ENCODE peak calls at places on chromosomes 12 and 14, in nine cellular contexts. M is CD8-positive, alpha-beta memory T cell; V is fibroblast of pulmonary artery; Q is HL-60; L is psoas muscle; D is neuronal stem cell; W is gastrocnemius medialis; B is fibroblast of lung; H is pancreas. T is an unnamed sample.

GRCh38 chr12:46387697-46388096 is 15.1 kb upstream of the SLC38A2 start:
- DNase-seq in M (no peak), V (no peak), Q (no peak), L (no peak), D (no peak), W (no peak), B (no peak), H (no peak), T (peak)

GRCh38 chr12:121794532-121795028 is 1.1 kb upstream of the RHOF start:
- DNase-seq in M (peak), V (no peak), Q (no peak), L (peak), D (no peak), W (no peak), B (no peak), H (peak), T (no peak)

GRCh38 chr12:109902866-109903265 is 2.8 kb downstream of the TCHP start:
- DNase-seq in M (no peak), V (no peak), Q (no peak), L (no peak), D (no peak), W (no peak), B (no peak), H (no peak), T (no peak)

GRCh38 chr14:55316528-55316927 is 45.3 kb downstream of the FBXO34 start:
- DNase-seq in M (no peak), V (no peak), Q (no peak), L (no peak), D (no peak), W (no peak), B (no peak), H (no peak), T (no peak)

GRCh38 chr12:48800457-48800856 is 11.6 kb upstream of the ADCY6 start:
- DNase-seq in M (no peak), V (no peak), Q (no peak), L (no peak), D (no peak), W (no peak), B (no peak), H (no peak), T (no peak)

GRCh38 chr14:37594916-37595808 is at the start of the genes FOXA1 and TTC6:
- DNase-seq in M (no peak), V (no peak), Q (peak), L (no peak), D (peak), W (no peak), B (peak), H (peak), T (no peak)

GRCh38 chr12:7638064-7638763 is 27.5 kb downstream of the APOBEC1 start:
- DNase-seq in M (no peak), V (no peak), Q (no peak), L (no peak), D (peak), W (no peak), B (peak), H (no peak), T (no peak)

GRCh38 chr14:75418779-75419768 is 8.7 kb upstream of the JDP2 start:
- DNase-seq in M (no peak), V (no peak), Q (peak), L (no peak), D (peak), W (no peak), B (no peak), H (no peak), T (peak)

GRCh38 chr14:100443643-100444042 is 120.5 kb downstream of the SLC25A47 start:
- DNase-seq in M (no peak), V (no peak), Q (no peak), L (no peak), D (no peak), W (no peak), B (peak), H (no peak), T (no peak)

GRCh38 chr12:54439521-54440255 is 20.6 kb upstream of the ITGA5 start:
- DNase-seq in M (no peak), V (peak), Q (no peak), L (no peak), D (no peak), W (no peak), B (peak), H (no peak), T (peak)

GRCh38 chr12:6541371-6542165 is 7.3 kb downstream of the GAPDH start:
- DNase-seq in M (no peak), V (no peak), Q (no peak), L (peak), D (no peak), W (no peak), B (no peak), H (no peak), T (no peak)
- H3K4me3 ChIP-seq in M (no peak), V (no peak), Q (no peak), L (no peak), D (no peak), W (no peak), B (no peak), H (no peak), T (no peak)

GRCh38 chr12:75889214-75889613 is 142.4 kb downstream of the PHLDA1 start:
- DNase-seq in M (no peak), V (no peak), Q (no peak), L (no peak), D (no peak), W (no peak), B (no peak), H (no peak), T (no peak)
- H3K4me3 ChIP-seq in M (no peak), V (no peak), Q (no peak), L (no peak), D (peak), W (no peak), B (no peak), H (no peak), T (no peak)

GRCh38 chr14:22819191-22819988 is 4.2 kb upstream of the SLC7A7 start:
- DNase-seq in M (no peak), V (peak), Q (no peak), L (no peak), D (no peak), W (no peak), B (peak), H (peak), T (no peak)
- H3K4me3 ChIP-seq in M (no peak), V (peak), Q (no peak), L (peak), D (no peak), W (peak), B (peak), H (peak), T (no peak)

DNA sequence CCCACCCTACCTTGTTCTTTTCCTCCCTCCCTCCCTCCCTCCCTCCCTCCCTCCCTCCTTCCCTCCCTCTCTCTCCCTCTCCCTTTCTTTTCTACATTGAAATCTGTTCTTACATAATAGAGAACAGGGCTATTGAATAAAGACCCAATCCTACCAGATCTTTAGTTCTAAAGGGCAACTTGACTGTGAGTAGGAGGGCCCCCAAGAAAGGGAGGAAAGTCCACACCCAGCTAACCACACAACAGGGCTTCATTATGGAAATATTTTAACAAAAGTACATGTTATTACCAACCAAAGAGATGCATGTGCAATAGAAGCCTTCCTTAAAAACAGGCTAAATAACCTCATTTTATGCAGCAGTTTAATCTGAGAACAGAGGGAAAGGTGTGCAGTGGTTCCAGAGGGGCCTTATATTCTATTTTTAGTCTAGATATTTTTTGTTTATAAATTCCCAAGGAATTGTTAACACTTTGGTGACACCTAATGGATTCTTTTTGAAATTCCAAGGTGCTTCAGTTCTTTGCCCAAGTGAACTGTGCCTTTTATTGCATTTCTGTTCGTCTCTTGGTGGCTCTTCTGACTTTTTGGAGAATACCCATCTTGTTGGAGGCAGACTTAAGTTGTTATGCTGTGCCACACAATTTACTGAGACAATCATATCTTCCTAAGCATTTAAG is 63.0 kb downstream of the GNS start:
- DNase-seq in M (no peak), V (peak), Q (no peak), L (no peak), D (peak), W (no peak), B (peak), H (no peak), T (no peak)
- H3K4me3 ChIP-seq in M (no peak), V (no peak), Q (no peak), L (no peak), D (no peak), W (no peak), B (no peak), H (no peak), T (no peak)

GRCh38 chr14:76954791-76955190 is 73.7 kb downstream of the IRF2BPL start:
- DNase-seq in M (no peak), V (no peak), Q (no peak), L (no peak), D (no peak), W (no peak), B (no peak), H (no peak), T (no peak)

GRCh38 chr14:76954371-76954770 is 74.1 kb downstream of the IRF2BPL start:
- DNase-seq in M (no peak), V (no peak), Q (no peak), L (no peak), D (no peak), W (no peak), B (no peak), H (no peak), T (no peak)

GRCh38 chr14:76957224-76957881 is 71.2 kb downstream of the IRF2BPL start:
- DNase-seq in M (peak), V (no peak), Q (no peak), L (no peak), D (no peak), W (no peak), B (no peak), H (no peak), T (no peak)

GRCh38 chr14:76956253-76957090 is 72.0 kb downstream of the IRF2BPL start:
- DNase-seq in M (peak), V (peak), Q (peak), L (peak), D (peak), W (peak), B (peak), H (peak), T (peak)

DNA sequence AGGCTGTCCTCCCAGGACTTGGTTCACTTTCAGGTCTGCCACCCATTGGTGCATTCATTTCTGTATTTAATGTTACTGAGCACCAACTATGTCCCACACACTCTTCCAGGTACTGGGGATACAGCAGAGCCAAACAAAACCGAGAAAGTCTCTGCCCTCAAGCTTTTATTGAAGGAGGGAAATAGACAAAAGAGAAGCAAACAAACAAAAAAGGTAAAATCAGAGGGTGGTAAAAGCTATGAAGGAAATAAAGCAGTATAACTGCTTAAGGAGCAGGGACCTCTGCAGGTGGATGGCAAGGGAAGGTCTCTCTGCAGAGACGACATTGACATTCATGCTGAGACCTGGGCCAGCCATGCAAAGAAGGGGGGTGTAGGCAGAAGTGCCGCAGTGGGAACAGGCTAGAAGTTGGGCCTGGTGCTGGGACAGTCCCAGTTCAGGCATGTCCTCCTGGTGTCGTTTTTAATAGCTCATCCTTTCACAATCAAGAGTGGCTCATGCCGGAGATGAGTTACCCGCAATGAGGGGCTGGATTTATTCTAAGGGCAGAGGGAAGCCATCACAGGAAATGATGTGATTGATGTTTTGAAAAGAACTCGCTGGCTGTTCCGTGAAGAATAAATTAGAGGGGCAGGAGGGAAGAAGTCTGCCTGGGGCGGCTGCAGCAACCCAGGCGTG is 72.8 kb downstream of the IRF2BPL start:
- DNase-seq in M (peak), V (peak), Q (peak), L (peak), D (no peak), W (peak), B (peak), H (no peak), T (peak)
- H3K4me3 ChIP-seq in M (peak), V (no peak), Q (peak), L (peak), D (peak), W (peak), B (no peak), H (peak), T (peak)

GRCh38 chr12:27299102-27299501 is 33.5 kb upstream of the BMAL2 start:
- DNase-seq in M (no peak), V (no peak), Q (no peak), L (no peak), D (no peak), W (no peak), B (no peak), H (no peak), T (no peak)

GRCh38 chr12:27296674-27297073 is 36.0 kb upstream of the BMAL2 start:
- DNase-seq in M (no peak), V (no peak), Q (no peak), L (no peak), D (no peak), W (no peak), B (no peak), H (no peak), T (no peak)

GRCh38 chr12:27300251-27300650 is 32.4 kb upstream of the BMAL2 start:
- DNase-seq in M (no peak), V (no peak), Q (no peak), L (no peak), D (no peak), W (no peak), B (no peak), H (no peak), T (no peak)

GRCh38 chr12:27293463-27293862 is 39.2 kb upstream of the BMAL2 start:
- DNase-seq in M (no peak), V (peak), Q (no peak), L (no peak), D (no peak), W (no peak), B (peak), H (peak), T (no peak)

GRCh38 chr12:27297576-27297975 is 35.1 kb upstream of the BMAL2 start:
- DNase-seq in M (no peak), V (peak), Q (no peak), L (no peak), D (no peak), W (no peak), B (no peak), H (no peak), T (no peak)
- H3K4me3 ChIP-seq in M (no peak), V (no peak), Q (no peak), L (no peak), D (no peak), W (no peak), B (no peak), H (no peak), T (no peak)

GRCh38 chr14:103137721-103138482 is 14.6 kb downstream of the TNFAIP2 start:
- DNase-seq in M (no peak), V (no peak), Q (no peak), L (no peak), D (no peak), W (no peak), B (no peak), H (no peak), T (no peak)

GRCh38 chr14:103135333-103136075 is 12.2 kb downstream of the TNFAIP2 start:
- DNase-seq in M (no peak), V (no peak), Q (no peak), L (no peak), D (no peak), W (no peak), B (no peak), H (peak), T (no peak)

GRCh38 chr14:103136076-103136340 is 12.7 kb downstream of the TNFAIP2 start:
- DNase-seq in M (no peak), V (no peak), Q (no peak), L (no peak), D (no peak), W (no peak), B (no peak), H (no peak), T (no peak)

GRCh38 chr14:103134919-103135318 is 11.7 kb downstream of the TNFAIP2 start:
- DNase-seq in M (no peak), V (no peak), Q (no peak), L (no peak), D (no peak), W (no peak), B (no peak), H (peak), T (no peak)

DNA sequence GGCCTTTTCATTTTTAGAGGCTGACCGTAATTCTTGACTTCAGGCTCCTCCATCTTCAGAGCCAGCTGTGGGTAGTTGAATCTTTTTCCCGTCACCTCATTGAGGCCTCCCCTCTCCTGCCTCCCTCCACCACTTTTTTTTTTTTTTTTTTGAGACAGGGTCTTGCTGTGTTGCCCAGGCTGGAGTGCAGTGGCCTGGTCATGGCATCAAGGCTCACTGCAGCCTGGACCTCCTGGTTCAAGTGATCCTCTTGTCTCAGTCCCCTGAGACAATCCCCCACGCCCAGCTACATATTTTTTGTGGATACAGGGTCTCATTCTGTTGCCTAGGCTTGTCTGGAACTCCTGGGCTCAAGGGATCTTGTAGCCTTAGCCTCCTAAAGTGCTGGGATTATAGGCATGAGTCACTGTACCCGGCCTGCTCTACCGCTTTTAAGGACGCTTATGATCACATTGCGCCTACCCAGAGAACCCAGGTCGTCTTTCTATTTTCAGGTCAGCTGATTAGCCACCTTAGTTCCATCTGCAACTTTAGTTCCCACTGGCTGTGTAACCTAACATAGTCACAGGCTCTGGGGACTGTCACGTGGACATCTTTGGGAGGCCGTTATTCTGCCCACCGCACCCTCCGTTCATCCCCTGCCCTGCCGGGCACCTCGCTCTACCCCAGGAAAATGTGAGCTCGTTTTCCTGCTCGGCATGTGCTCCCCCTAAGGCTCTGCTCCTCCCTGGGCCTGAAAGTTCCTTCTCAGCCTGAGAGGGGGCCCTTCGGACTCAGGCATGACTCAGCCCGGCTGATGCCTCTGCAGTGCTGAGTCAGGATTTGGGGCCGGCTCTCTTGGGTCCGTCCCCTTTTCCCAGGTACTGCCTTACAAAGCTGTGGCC is 13.4 kb downstream of the TNFAIP2 start:
- DNase-seq in M (no peak), V (peak), Q (peak), L (peak), D (no peak), W (peak), B (peak), H (no peak), T (no peak)
- H3K4me3 ChIP-seq in M (no peak), V (no peak), Q (no peak), L (peak), D (no peak), W (no peak), B (no peak), H (no peak), T (no peak)